ENCODE peak calls at places on chromosome 10, in five cellular contexts. One of them, this sample, is unnamed. For H3K4me1, the result is how much of the 10 kb centered on the place peaks cover.

GRCh38 chr10:21497177-21497807 is 28.2 kb downstream of the SKIDA1 start:
- DNase-seq in suprapubic skin: peak
- DNase-seq in tibial nerve: peak
- DNase-seq in HepG2: peak
- DNase-seq in prostate gland: peak
- DNase-seq in this sample: peak

GRCh38 chr10:19811517-19811916 is 4.7 kb upstream of the PLXDC2 start:
- DNase-seq in prostate gland: no peak
- DNase-seq in suprapubic skin: no peak
- DNase-seq in HepG2: peak
- DNase-seq in tibial nerve: no peak
- DNase-seq in this sample: peak

GRCh38 chr10:13944901-13945300 is 358.1 kb downstream of the PRPF18 start:
- DNase-seq in prostate gland: no peak
- DNase-seq in tibial nerve: no peak
- DNase-seq in HepG2: no peak
- DNase-seq in suprapubic skin: no peak
- DNase-seq in this sample: no peak

GRCh38 chr10:32139223-32140073 is 83.2 kb upstream of the KIF5B start:
- DNase-seq in HepG2: peak
- DNase-seq in tibial nerve: peak
- DNase-seq in suprapubic skin: peak
- DNase-seq in prostate gland: peak
- DNase-seq in this sample: peak

GRCh38 chr10:60138026-60138425 is 231.7 kb upstream of the CCDC6 start:
- DNase-seq in suprapubic skin: no peak
- DNase-seq in prostate gland: no peak
- DNase-seq in HepG2: no peak
- DNase-seq in tibial nerve: no peak
- DNase-seq in this sample: no peak

GRCh38 chr10:6461961-6462360 is 118.1 kb downstream of the PRKCQ start:
- DNase-seq in tibial nerve: no peak
- DNase-seq in suprapubic skin: no peak
- DNase-seq in prostate gland: no peak
- DNase-seq in HepG2: no peak
- DNase-seq in this sample: no peak

GRCh38 chr10:69899727-69900595 is 98.3 kb downstream of the COL13A1 start:
- DNase-seq in prostate gland: no peak
- DNase-seq in tibial nerve: no peak
- DNase-seq in suprapubic skin: no peak
- DNase-seq in HepG2: no peak
- DNase-seq in this sample: peak

GRCh38 chr10:46309511-46310142 is 22.8 kb downstream of the ANTXRL start:
- DNase-seq in suprapubic skin: no peak
- DNase-seq in prostate gland: no peak
- DNase-seq in HepG2: no peak
- DNase-seq in tibial nerve: no peak
- DNase-seq in this sample: no peak

GRCh38 chr10:48472670-48473069 is 132.2 kb downstream of the ARHGAP22 start:
- DNase-seq in HepG2: no peak
- DNase-seq in prostate gland: no peak
- DNase-seq in tibial nerve: no peak
- DNase-seq in suprapubic skin: no peak
- DNase-seq in this sample: no peak

GRCh38 chr10:101337836-101338235 is 16.1 kb upstream of the BTRC start:
- DNase-seq in prostate gland: no peak
- DNase-seq in tibial nerve: no peak
- DNase-seq in HepG2: no peak
- DNase-seq in suprapubic skin: no peak
- DNase-seq in this sample: no peak

GRCh38 chr10:131868436-131868835 is 32.4 kb upstream of the PPP2R2D start:
- DNase-seq in prostate gland: no peak
- DNase-seq in HepG2: no peak
- DNase-seq in suprapubic skin: no peak
- DNase-seq in tibial nerve: no peak
- DNase-seq in this sample: no peak
- TF ChIP-seq CTCF in prostate gland: no peak
- TF ChIP-seq CTCF in HepG2: no peak
- TF ChIP-seq CTCF in suprapubic skin: no peak
- TF ChIP-seq CTCF in tibial nerve: no peak
- TF ChIP-seq CTCF in this sample: no peak

DNA sequence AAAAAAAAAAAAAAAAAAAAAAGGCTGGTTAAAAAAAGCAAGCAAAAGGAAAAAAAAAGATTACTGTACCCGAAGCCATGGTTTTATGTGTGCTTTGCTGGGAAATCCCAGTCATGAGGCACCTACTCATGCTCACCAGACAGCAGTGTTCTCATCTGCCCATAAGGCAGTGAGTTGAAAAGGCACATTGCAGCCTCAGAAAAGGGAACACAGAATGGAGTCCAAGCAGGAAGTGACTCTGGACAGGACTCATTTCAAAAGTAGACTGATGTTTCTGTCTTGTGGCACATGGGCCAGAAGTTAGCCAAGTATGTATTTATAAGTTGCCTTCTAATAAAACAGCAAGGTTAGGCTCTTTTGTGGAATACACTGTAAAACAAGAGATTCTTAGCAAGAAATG is 40.2 kb downstream of the PDSS1 start:
- DNase-seq in prostate gland: no peak
- DNase-seq in HepG2: no peak
- DNase-seq in tibial nerve: no peak
- DNase-seq in suprapubic skin: no peak
- DNase-seq in this sample: peak
- TF ChIP-seq POLR2A in prostate gland: no peak
- TF ChIP-seq POLR2A in HepG2: no peak
- TF ChIP-seq POLR2A in tibial nerve: no peak
- TF ChIP-seq POLR2A in suprapubic skin: no peak
- TF ChIP-seq POLR2A in this sample: no peak

GRCh38 chr10:129335396-129335795 is 131.6 kb upstream of the MGMT start:
- DNase-seq in HepG2: no peak
- DNase-seq in suprapubic skin: no peak
- DNase-seq in prostate gland: no peak
- DNase-seq in tibial nerve: no peak
- DNase-seq in this sample: no peak

GRCh38 chr10:129334326-129334725 is 132.7 kb upstream of the MGMT start:
- DNase-seq in HepG2: no peak
- DNase-seq in tibial nerve: no peak
- DNase-seq in suprapubic skin: no peak
- DNase-seq in prostate gland: no peak
- DNase-seq in this sample: no peak

GRCh38 chr10:129329375-129330040 is 137.5 kb upstream of the MGMT start:
- DNase-seq in prostate gland: no peak
- DNase-seq in HepG2: no peak
- DNase-seq in suprapubic skin: no peak
- DNase-seq in tibial nerve: no peak
- DNase-seq in this sample: no peak

GRCh38 chr10:129335942-129336341 is 131.1 kb upstream of the MGMT start:
- DNase-seq in HepG2: no peak
- DNase-seq in suprapubic skin: no peak
- DNase-seq in tibial nerve: no peak
- DNase-seq in prostate gland: no peak
- DNase-seq in this sample: no peak

GRCh38 chr10:129332476-129332875 is 134.6 kb upstream of the MGMT start:
- DNase-seq in suprapubic skin: no peak
- DNase-seq in prostate gland: no peak
- DNase-seq in HepG2: no peak
- DNase-seq in tibial nerve: no peak
- DNase-seq in this sample: no peak
- H3K4me1 ChIP-seq in suprapubic skin: under half
- H3K4me1 ChIP-seq in prostate gland: under half
- H3K4me1 ChIP-seq in HepG2: under half
- H3K4me1 ChIP-seq in tibial nerve: under half
- H3K4me1 ChIP-seq in this sample: under half

DNA sequence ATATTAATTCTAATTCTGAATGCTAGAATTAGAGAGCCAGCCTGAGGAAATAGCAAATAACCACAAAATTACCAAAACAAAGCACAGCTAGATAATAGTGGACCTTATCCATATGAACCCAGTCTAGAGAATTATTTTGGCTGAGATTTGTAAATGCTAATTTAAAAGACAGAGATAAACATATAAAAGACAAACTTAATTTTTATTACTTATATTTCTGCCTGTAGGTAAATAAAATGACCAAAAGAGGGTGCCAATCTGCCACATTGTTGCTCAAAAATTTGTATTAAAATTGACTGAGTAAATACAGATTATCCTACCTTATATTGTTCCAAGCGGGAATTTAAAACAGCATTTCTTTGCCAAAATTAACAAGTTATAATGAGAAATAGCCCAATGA is 20.2 kb downstream of the RTKN2 start:
- DNase-seq in tibial nerve: no peak
- DNase-seq in prostate gland: no peak
- DNase-seq in HepG2: no peak
- DNase-seq in suprapubic skin: no peak
- DNase-seq in this sample: no peak
- TF ChIP-seq CTCF in tibial nerve: no peak
- TF ChIP-seq CTCF in prostate gland: no peak
- TF ChIP-seq CTCF in HepG2: no peak
- TF ChIP-seq CTCF in suprapubic skin: no peak
- TF ChIP-seq CTCF in this sample: no peak

GRCh38 chr10:93445097-93445960 is 36.8 kb downstream of the MYOF start:
- DNase-seq in prostate gland: peak
- DNase-seq in HepG2: peak
- DNase-seq in suprapubic skin: peak
- DNase-seq in tibial nerve: peak
- DNase-seq in this sample: peak
- TF ChIP-seq POLR2A in prostate gland: peak
- TF ChIP-seq POLR2A in HepG2: no peak
- TF ChIP-seq POLR2A in suprapubic skin: no peak
- TF ChIP-seq POLR2A in tibial nerve: peak
- TF ChIP-seq POLR2A in this sample: no peak

GRCh38 chr10:68406111-68406814 is 814 bp downstream of the RUFY2 start:
- DNase-seq in HepG2: peak
- DNase-seq in suprapubic skin: no peak
- DNase-seq in tibial nerve: peak
- DNase-seq in prostate gland: peak
- DNase-seq in this sample: no peak
- H3K4me1 ChIP-seq in HepG2: under half
- H3K4me1 ChIP-seq in suprapubic skin: under half
- H3K4me1 ChIP-seq in tibial nerve: under half
- H3K4me1 ChIP-seq in prostate gland: under half
- H3K4me1 ChIP-seq in this sample: under half

DNA sequence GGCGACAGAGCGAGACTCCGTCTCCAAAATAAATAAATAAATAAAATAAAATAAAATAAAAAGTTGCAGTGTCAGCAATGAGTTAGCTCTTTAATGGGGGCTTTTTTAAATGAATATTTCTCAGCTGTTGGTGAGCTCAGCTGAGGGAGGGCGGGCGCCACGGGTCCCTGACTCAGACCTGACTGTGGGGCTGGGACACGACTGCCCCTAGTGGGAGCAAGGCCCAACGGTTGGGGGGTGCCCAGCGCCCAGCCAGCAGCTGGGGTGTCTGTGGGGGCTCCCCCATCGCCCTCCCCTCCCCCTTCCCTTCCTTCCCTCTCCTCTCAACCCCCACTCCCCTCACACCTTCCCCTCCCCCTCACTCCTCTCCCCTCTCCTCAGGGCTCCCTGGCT is 46.6 kb downstream of the PWWP2B start:
- DNase-seq in HepG2: no peak
- DNase-seq in tibial nerve: no peak
- DNase-seq in prostate gland: no peak
- DNase-seq in suprapubic skin: no peak
- DNase-seq in this sample: no peak
- TF ChIP-seq CTCF in HepG2: peak
- TF ChIP-seq CTCF in tibial nerve: peak
- TF ChIP-seq CTCF in prostate gland: peak
- TF ChIP-seq CTCF in suprapubic skin: no peak
- TF ChIP-seq CTCF in this sample: peak

DNA sequence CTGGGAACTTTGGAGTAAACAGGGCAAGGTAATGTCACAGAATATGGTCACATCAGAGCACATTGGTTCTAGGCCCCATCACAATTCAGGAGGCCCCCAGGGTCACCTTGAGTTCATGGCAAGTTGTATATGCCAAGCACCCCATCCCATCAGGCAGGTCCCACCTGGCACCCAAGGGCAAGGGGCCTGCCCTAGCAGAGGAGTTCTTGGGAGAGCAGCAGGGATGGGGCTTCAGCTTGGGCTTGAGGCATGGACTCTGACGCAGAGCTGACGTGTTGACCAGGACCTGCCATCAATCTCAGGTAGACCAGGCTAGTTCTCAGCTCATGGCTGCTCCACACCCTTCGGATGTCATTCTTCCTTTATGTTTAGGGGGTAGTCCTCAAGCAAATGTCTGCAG is 20.9 kb downstream of the PLAC9 start:
- DNase-seq in prostate gland: no peak
- DNase-seq in tibial nerve: no peak
- DNase-seq in HepG2: no peak
- DNase-seq in suprapubic skin: no peak
- DNase-seq in this sample: no peak
- TF ChIP-seq POLR2A in prostate gland: no peak
- TF ChIP-seq POLR2A in tibial nerve: no peak
- TF ChIP-seq POLR2A in HepG2: no peak
- TF ChIP-seq POLR2A in suprapubic skin: no peak
- TF ChIP-seq POLR2A in this sample: no peak

GRCh38 chr10:104333728-104334373 is 4.4 kb downstream of the ITPRIP start:
- DNase-seq in prostate gland: no peak
- DNase-seq in tibial nerve: no peak
- DNase-seq in HepG2: no peak
- DNase-seq in suprapubic skin: peak
- DNase-seq in this sample: no peak

GRCh38 chr10:104334965-104335650 is 3.2 kb downstream of the ITPRIP start:
- DNase-seq in suprapubic skin: peak
- DNase-seq in prostate gland: no peak
- DNase-seq in HepG2: no peak
- DNase-seq in tibial nerve: no peak
- DNase-seq in this sample: no peak

GRCh38 chr10:104333037-104333727 is 5.1 kb downstream of the ITPRIP start:
- DNase-seq in suprapubic skin: peak
- DNase-seq in prostate gland: no peak
- DNase-seq in tibial nerve: no peak
- DNase-seq in HepG2: no peak
- DNase-seq in this sample: no peak

GRCh38 chr10:104332243-104333036 is 5.8 kb downstream of the ITPRIP start:
- DNase-seq in prostate gland: no peak
- DNase-seq in tibial nerve: no peak
- DNase-seq in suprapubic skin: peak
- DNase-seq in HepG2: no peak
- DNase-seq in this sample: no peak

DNA sequence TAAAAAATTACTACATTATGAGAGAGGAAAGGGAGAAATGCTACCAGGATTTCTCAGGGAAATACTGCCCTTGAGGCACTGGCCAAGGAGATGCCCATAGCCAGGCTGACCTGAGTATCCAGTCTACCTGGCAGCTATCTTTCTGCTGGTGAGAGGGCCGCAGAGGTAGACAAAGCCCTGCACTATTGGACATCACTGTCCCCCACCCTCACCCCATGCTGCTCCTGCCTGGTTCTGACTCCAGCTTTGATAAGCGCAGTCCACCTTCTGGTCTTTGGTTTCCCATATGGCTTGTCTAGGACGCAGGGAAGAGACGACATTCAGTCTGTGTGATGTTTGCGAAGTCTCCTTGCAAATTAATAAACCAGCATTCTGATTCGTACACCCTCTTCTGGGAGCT is 3.7 kb downstream of the ITPRIP start:
- DNase-seq in HepG2: no peak
- DNase-seq in prostate gland: no peak
- DNase-seq in suprapubic skin: peak
- DNase-seq in tibial nerve: no peak
- DNase-seq in this sample: no peak
- H3K4me1 ChIP-seq in HepG2: half or more
- H3K4me1 ChIP-seq in prostate gland: under half
- H3K4me1 ChIP-seq in suprapubic skin: half or more
- H3K4me1 ChIP-seq in tibial nerve: half or more
- H3K4me1 ChIP-seq in this sample: half or more

This sample was measured in gastrocnemius medialis.